ENCODE peak calls at places on chromosomes 4 and X, in ten cellular contexts. M, O, H, B, J, K, L, S, N and Y are unnamed samples.

GRCh38 chrX:1249101-1249887 is 19.3 kb upstream of the CSF2RA start:
- DNase-seq in M (peak; percentile 86), O (no peak), H (peak; percentile 99), B (peak; percentile 86), J (peak; percentile 36), K (peak; percentile 5), L (no peak), S (peak; percentile 64), N (peak; percentile 50), Y (peak; percentile 97)

GRCh38 chr4:23903859-23904438 is 14.1 kb upstream of the PPARGC1A start:
- DNase-seq in M (no peak), O (no peak), H (no peak), B (no peak), J (no peak), K (peak; percentile 12), L (peak; percentile 33), S (peak; percentile 21), N (no peak), Y (no peak)

GRCh38 chrX:47880927-47881326 is 44.2 kb downstream of the ZNF81 start:
- DNase-seq in M (no peak), O (no peak), H (no peak), B (no peak), J (no peak), K (no peak), L (no peak), S (no peak), N (no peak), Y (no peak)

GRCh38 chrX:83469551-83469950 is 38.5 kb upstream of the POU3F4 start:
- DNase-seq in M (peak; percentile 57), O (no peak), H (peak; percentile 5), B (no peak), J (peak; percentile 10), K (peak; percentile 7), L (no peak), S (no peak), N (peak; percentile 5), Y (peak; percentile 60)

GRCh38 chrX:64204252-64204651 is 1.3 kb downstream of the AMER1 start:
- DNase-seq in M (no peak), O (no peak), H (no peak), B (peak; percentile 44), J (peak; percentile 46), K (no peak), L (no peak), S (peak; percentile 20), N (no peak), Y (peak; percentile 4)

GRCh38 chr4:115575851-115576250 is 462.4 kb upstream of the NDST4 start:
- DNase-seq in M (no peak), O (no peak), H (no peak), B (no peak), J (no peak), K (no peak), L (no peak), S (no peak), N (no peak), Y (peak; percentile 59)

GRCh38 chr4:21976166-21976565 is 27.6 kb upstream of the KCNIP4 start:
- DNase-seq in M (no peak), O (no peak), H (no peak), B (no peak), J (no peak), K (no peak), L (no peak), S (no peak), N (no peak), Y (no peak)

GRCh38 chr4:161376275-161376674 is 787.5 kb downstream of the FSTL5 start:
- DNase-seq in M (no peak), O (no peak), H (no peak), B (no peak), J (no peak), K (no peak), L (no peak), S (no peak), N (no peak), Y (no peak)

GRCh38 chr4:10403633-10404445 is 53.4 kb downstream of the ZNF518B start:
- DNase-seq in M (peak; percentile 73), O (no peak), H (no peak), B (no peak), J (peak; percentile 66), K (peak; percentile 69), L (peak; percentile 26), S (no peak), N (no peak), Y (peak; percentile 53)

GRCh38 chr4:145544998-145545397 is 63.3 kb downstream of the SMAD1 start:
- DNase-seq in M (no peak), O (no peak), H (no peak), B (no peak), J (no peak), K (no peak), L (no peak), S (no peak), N (no peak), Y (no peak)

GRCh38 chr4:78519962-78520361 is 31.6 kb upstream of the ANXA3 start:
- DNase-seq in M (no peak), O (no peak), H (no peak), B (no peak), J (no peak), K (no peak), L (no peak), S (no peak), N (no peak), Y (no peak)